ENCODE peak calls at places on chromosomes 13 and 19, in five cellular contexts. One of them, this sample, is unnamed.

GRCh38 chr13:24127116-24127631 is 33.3 kb upstream of the SPATA13 start:
- DNase-seq in aorta: no peak
- DNase-seq in OCI-LY7: no peak
- DNase-seq in Peyer's patch: peak; percentile 79
- DNase-seq in iPS DF 6.9: no peak
- DNase-seq in this sample: peak; percentile 34

GRCh38 chr19:48760514-48761221 is 5.3 kb downstream of the FGF21 start:
- DNase-seq in iPS DF 6.9: no peak
- DNase-seq in Peyer's patch: no peak
- DNase-seq in OCI-LY7: no peak
- DNase-seq in aorta: no peak
- DNase-seq in this sample: no peak

GRCh38 chr19:18291590-18292459 is 10.4 kb upstream of the JUND start:
- DNase-seq in Peyer's patch: peak; percentile 97
- DNase-seq in OCI-LY7: peak; percentile 81
- DNase-seq in iPS DF 6.9: no peak
- DNase-seq in aorta: peak; percentile 97
- DNase-seq in this sample: peak; percentile 72

GRCh38 chr13:27953671-27954405 is 15.3 kb downstream of the CDX2 start:
- DNase-seq in OCI-LY7: no peak
- DNase-seq in aorta: peak; percentile 84
- DNase-seq in Peyer's patch: peak; percentile 88
- DNase-seq in iPS DF 6.9: no peak
- DNase-seq in this sample: no peak

GRCh38 chr13:35500071-35500595 is 23.6 kb upstream of the MAB21L1 start:
- DNase-seq in Peyer's patch: no peak
- DNase-seq in iPS DF 6.9: no peak
- DNase-seq in OCI-LY7: no peak
- DNase-seq in aorta: no peak
- DNase-seq in this sample: no peak

GRCh38 chr19:42496551-42497133 is 31.6 kb downstream of the CEACAM1 start:
- DNase-seq in OCI-LY7: no peak
- DNase-seq in Peyer's patch: no peak
- DNase-seq in aorta: no peak
- DNase-seq in iPS DF 6.9: no peak
- DNase-seq in this sample: no peak

GRCh38 chr19:18232540-18233223 is 6.4 kb upstream of the PDE4C start:
- DNase-seq in aorta: no peak
- DNase-seq in iPS DF 6.9: no peak
- DNase-seq in OCI-LY7: no peak
- DNase-seq in Peyer's patch: no peak
- DNase-seq in this sample: no peak

GRCh38 chr19:29172302-29172701 is 40.6 kb downstream of the UQCRFS1 start:
- DNase-seq in OCI-LY7: peak; percentile 37
- DNase-seq in aorta: no peak
- DNase-seq in Peyer's patch: no peak
- DNase-seq in iPS DF 6.9: no peak
- DNase-seq in this sample: no peak

GRCh38 chr13:30375436-30375835 is 46.9 kb upstream of the UBE2L5 start:
- DNase-seq in Peyer's patch: no peak
- DNase-seq in aorta: no peak
- DNase-seq in iPS DF 6.9: no peak
- DNase-seq in OCI-LY7: peak; percentile 49
- DNase-seq in this sample: no peak
- H3K4me1 ChIP-seq in Peyer's patch: peaks cover 15% of the 10 kb centered on the region
- H3K4me1 ChIP-seq in aorta: no peaks in the 10 kb centered on the region
- H3K4me1 ChIP-seq in iPS DF 6.9: peaks cover 2% of the 10 kb centered on the region
- H3K4me1 ChIP-seq in OCI-LY7: peaks cover 74% of the 10 kb centered on the region
- H3K4me1 ChIP-seq in this sample: peaks cover 85% of the 10 kb centered on the region

GRCh38 chr13:75417647-75418046 is 64.3 kb downstream of the TBC1D4 start:
- DNase-seq in OCI-LY7: no peak
- DNase-seq in aorta: no peak
- DNase-seq in Peyer's patch: no peak
- DNase-seq in iPS DF 6.9: no peak
- DNase-seq in this sample: no peak

GRCh38 chr13:75419656-75420055 is 62.3 kb downstream of the TBC1D4 start:
- DNase-seq in Peyer's patch: no peak
- DNase-seq in aorta: no peak
- DNase-seq in iPS DF 6.9: no peak
- DNase-seq in OCI-LY7: no peak
- DNase-seq in this sample: no peak

GRCh38 chr13:75418186-75418843 is 63.7 kb downstream of the TBC1D4 start:
- DNase-seq in OCI-LY7: no peak
- DNase-seq in Peyer's patch: no peak
- DNase-seq in aorta: no peak
- DNase-seq in iPS DF 6.9: no peak
- DNase-seq in this sample: no peak

GRCh38 chr13:75417006-75417384 is 65.0 kb downstream of the TBC1D4 start:
- DNase-seq in Peyer's patch: no peak
- DNase-seq in aorta: no peak
- DNase-seq in OCI-LY7: no peak
- DNase-seq in iPS DF 6.9: no peak
- DNase-seq in this sample: no peak

DNA sequence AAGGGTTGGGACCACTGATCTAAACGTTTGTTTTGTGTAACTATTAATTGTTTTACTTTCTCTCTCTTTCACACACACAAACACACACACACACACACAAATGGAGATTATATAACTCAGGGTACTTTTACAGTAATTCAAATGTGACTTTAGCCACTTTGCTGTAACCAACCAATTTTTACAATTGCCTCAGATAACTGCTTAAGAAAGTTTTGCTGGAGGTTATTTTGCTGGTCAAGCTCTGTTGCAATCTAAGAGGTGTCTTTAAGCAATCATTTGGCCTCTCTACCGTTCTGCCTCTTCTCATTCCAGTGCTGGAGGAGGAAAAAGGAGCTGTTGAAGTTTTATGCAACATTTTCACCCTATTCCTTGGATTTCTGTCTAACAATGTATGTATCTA is 63.0 kb downstream of the TBC1D4 start:
- DNase-seq in aorta: no peak
- DNase-seq in Peyer's patch: no peak
- DNase-seq in OCI-LY7: no peak
- DNase-seq in iPS DF 6.9: no peak
- DNase-seq in this sample: no peak
- H3K27ac ChIP-seq in aorta: no peak overlapping the region
- H3K27ac ChIP-seq in Peyer's patch: no peak overlapping the region
- H3K27ac ChIP-seq in OCI-LY7: peak overlapping the region; percentile 36
- H3K27ac ChIP-seq in iPS DF 6.9: no peak overlapping the region
- H3K27ac ChIP-seq in this sample: no peak overlapping the region

GRCh38 chr13:99320693-99321481 is 13.7 kb upstream of the GPR183 start:
- DNase-seq in OCI-LY7: no peak
- DNase-seq in Peyer's patch: no peak
- DNase-seq in aorta: no peak
- DNase-seq in iPS DF 6.9: no peak
- DNase-seq in this sample: peak; percentile 68
- H3K4me1 ChIP-seq in OCI-LY7: peaks cover 9% of the 10 kb centered on the region
- H3K4me1 ChIP-seq in Peyer's patch: peaks cover 15% of the 10 kb centered on the region
- H3K4me1 ChIP-seq in aorta: peaks cover 3% of the 10 kb centered on the region
- H3K4me1 ChIP-seq in iPS DF 6.9: no peaks in the 10 kb centered on the region
- H3K4me1 ChIP-seq in this sample: peaks cover 56% of the 10 kb centered on the region

GRCh38 chr19:11735375-11735774 is 3.4 kb downstream of the ZNF823 start:
- DNase-seq in iPS DF 6.9: no peak
- DNase-seq in OCI-LY7: no peak
- DNase-seq in Peyer's patch: no peak
- DNase-seq in aorta: no peak
- DNase-seq in this sample: no peak
- H3K27ac ChIP-seq in iPS DF 6.9: no peak overlapping the region
- H3K27ac ChIP-seq in OCI-LY7: no peak overlapping the region
- H3K27ac ChIP-seq in Peyer's patch: no peak overlapping the region
- H3K27ac ChIP-seq in aorta: no peak overlapping the region
- H3K27ac ChIP-seq in this sample: no peak overlapping the region

GRCh38 chr19:15584541-15585115 is 30.4 kb upstream of the CYP4F8 start:
- DNase-seq in aorta: peak; percentile 84
- DNase-seq in Peyer's patch: peak; percentile 92
- DNase-seq in iPS DF 6.9: peak; percentile 20
- DNase-seq in OCI-LY7: peak; percentile 53
- DNase-seq in this sample: peak; percentile 69
- H3K4me1 ChIP-seq in aorta: no peaks in the 10 kb centered on the region
- H3K4me1 ChIP-seq in Peyer's patch: no peaks in the 10 kb centered on the region
- H3K4me1 ChIP-seq in iPS DF 6.9: no peaks in the 10 kb centered on the region
- H3K4me1 ChIP-seq in OCI-LY7: no peaks in the 10 kb centered on the region
- H3K4me1 ChIP-seq in this sample: peaks cover 5% of the 10 kb centered on the region

GRCh38 chr19:31147234-31147633 is 202.0 kb downstream of the TSHZ3 start:
- DNase-seq in OCI-LY7: no peak
- DNase-seq in aorta: no peak
- DNase-seq in iPS DF 6.9: no peak
- DNase-seq in Peyer's patch: no peak
- DNase-seq in this sample: no peak
- H3K27ac ChIP-seq in OCI-LY7: no peak overlapping the region
- H3K27ac ChIP-seq in aorta: no peak overlapping the region
- H3K27ac ChIP-seq in iPS DF 6.9: no peak overlapping the region
- H3K27ac ChIP-seq in Peyer's patch: no peak overlapping the region
- H3K27ac ChIP-seq in this sample: no peak overlapping the region

GRCh38 chr13:41956272-41956671 is 4.6 kb downstream of the VWA8 start:
- DNase-seq in OCI-LY7: no peak
- DNase-seq in Peyer's patch: no peak
- DNase-seq in aorta: no peak
- DNase-seq in iPS DF 6.9: no peak
- DNase-seq in this sample: no peak
- H3K4me1 ChIP-seq in OCI-LY7: peaks cover 39% of the 10 kb centered on the region
- H3K4me1 ChIP-seq in Peyer's patch: peaks cover 5% of the 10 kb centered on the region
- H3K4me1 ChIP-seq in aorta: no peaks in the 10 kb centered on the region
- H3K4me1 ChIP-seq in iPS DF 6.9: no peaks in the 10 kb centered on the region
- H3K4me1 ChIP-seq in this sample: peaks cover 24% of the 10 kb centered on the region

GRCh38 chr13:52169839-52170238 is 10.4 kb upstream of the NEK3 start:
- DNase-seq in Peyer's patch: no peak
- DNase-seq in OCI-LY7: no peak
- DNase-seq in aorta: no peak
- DNase-seq in iPS DF 6.9: no peak
- DNase-seq in this sample: no peak

GRCh38 chr13:52161193-52161646 is 1.8 kb upstream of the NEK3 start:
- DNase-seq in iPS DF 6.9: no peak
- DNase-seq in Peyer's patch: no peak
- DNase-seq in OCI-LY7: no peak
- DNase-seq in aorta: no peak
- DNase-seq in this sample: no peak

GRCh38 chr13:52162279-52163101 is 3.1 kb upstream of the NEK3 start:
- DNase-seq in Peyer's patch: no peak
- DNase-seq in iPS DF 6.9: no peak
- DNase-seq in aorta: no peak
- DNase-seq in OCI-LY7: no peak
- DNase-seq in this sample: no peak

GRCh38 chr13:52165410-52165809 is 6.0 kb upstream of the NEK3 start:
- DNase-seq in Peyer's patch: no peak
- DNase-seq in OCI-LY7: no peak
- DNase-seq in iPS DF 6.9: no peak
- DNase-seq in aorta: no peak
- DNase-seq in this sample: no peak

GRCh38 chr13:52164989-52165388 is 5.6 kb upstream of the NEK3 start:
- DNase-seq in Peyer's patch: no peak
- DNase-seq in aorta: no peak
- DNase-seq in OCI-LY7: no peak
- DNase-seq in iPS DF 6.9: no peak
- DNase-seq in this sample: no peak
- H3K27ac ChIP-seq in Peyer's patch: no peak overlapping the region
- H3K27ac ChIP-seq in aorta: no peak overlapping the region
- H3K27ac ChIP-seq in OCI-LY7: no peak overlapping the region
- H3K27ac ChIP-seq in iPS DF 6.9: no peak overlapping the region
- H3K27ac ChIP-seq in this sample: no peak overlapping the region

This sample was measured in CD4-positive, CD25-positive, alpha-beta regulatory T cell.